ENCODE peak calls at places on chromosomes 7 and 10, in four cellular contexts. Y, P, L and E are unnamed samples.

GRCh38 chr10:100827819-100828743 is 82.7 kb downstream of the PAX2 start:
- DNase-seq in P (no peak), Y (peak), L (no peak), E (no peak)

GRCh38 chr10:130749911-130750310 is 561.6 kb downstream of the TCERG1L start:
- DNase-seq in P (peak), L (no peak), Y (peak), E (no peak)

GRCh38 chr7:139043823-139044812 is 8.3 kb upstream of the ZC3HAV1L start:
- DNase-seq in Y (no peak), L (no peak), P (no peak), E (no peak)

GRCh38 chr10:8301831-8302230 is 247.3 kb downstream of the GATA3 start:
- DNase-seq in P (no peak), Y (no peak), L (no peak), E (no peak)

GRCh38 chr7:22137466-22137865 is 191.8 kb upstream of the CDCA7L start:
- DNase-seq in L (no peak), P (no peak), Y (no peak), E (no peak)

GRCh38 chr10:10294801-10295515 is 722.7 kb upstream of the CELF2 start:
- DNase-seq in L (no peak), P (no peak), Y (no peak), E (no peak)

GRCh38 chr7:152925412-152926147 is 166.0 kb downstream of the ACTR3B start:
- DNase-seq in P (no peak), L (no peak), Y (no peak), E (no peak)

GRCh38 chr10:90675621-90676020 is 182.2 kb downstream of the HTR7 start:
- DNase-seq in Y (no peak), P (no peak), L (no peak), E (no peak)

GRCh38 chr7:15507235-15507634 is 54.6 kb downstream of the AGMO start:
- DNase-seq in Y (no peak), P (no peak), L (no peak), E (no peak)

GRCh38 chr10:67884842-67885680 is 605 bp downstream of the SIRT1 start:
- DNase-seq in P (peak), Y (peak), L (peak), E (peak)

GRCh38 chr10:81036257-81036656 is 498.6 kb downstream of the SH2D4B start:
- DNase-seq in L (no peak), Y (no peak), P (no peak), E (no peak)

GRCh38 chr10:125137601-125138438 is 22.5 kb downstream of the CTBP2 start:
- DNase-seq in P (peak), L (no peak), Y (no peak), E (no peak)

GRCh38 chr10:100009283-100009792 is 409 bp downstream of the DNMBP start:
- DNase-seq in Y (peak), P (peak), L (no peak), E (peak)

GRCh38 chr7:121420976-121421375 is 24.9 kb upstream of the FAM3C start:
- DNase-seq in P (no peak), L (no peak), Y (no peak), E (no peak)

GRCh38 chr7:135856356-135857144 is 107.9 kb upstream of the FAM180A start:
- DNase-seq in P (no peak), Y (no peak), L (no peak), E (no peak)

GRCh38 chr7:32094516-32094915 is 24.3 kb upstream of the PDE1C start:
- DNase-seq in Y (no peak), P (no peak), L (no peak), E (no peak)

GRCh38 chr7:88480901-88481300 is 174.2 kb upstream of the STEAP4 start:
- DNase-seq in L (no peak), P (no peak), Y (no peak), E (peak)

GRCh38 chr10:79442171-79443040 is 3.0 kb downstream of the ZCCHC24 start:
- DNase-seq in L (no peak), Y (peak), P (peak), E (no peak)

GRCh38 chr7:28956608-28957063 is 1.5 kb downstream of the TRIL start:
- DNase-seq in L (no peak), P (peak), Y (peak), E (peak)

GRCh38 chr10:86960003-86960862 is 1.8 kb downstream of the SNCG start:
- DNase-seq in L (peak), P (no peak), Y (peak), E (no peak)

GRCh38 chr10:97280783-97281182 is 11.7 kb downstream of the ARHGAP19 start:
- DNase-seq in P (no peak), Y (no peak), L (no peak), E (no peak)

GRCh38 chr10:75209325-75210192 is 1.0 kb upstream of the VDAC2 start:
- DNase-seq in L (no peak), Y (peak), P (peak), E (peak)

GRCh38 chr7:151793531-151793935 is 83.4 kb downstream of the PRKAG2 start:
- DNase-seq in P (peak), L (no peak), Y (peak), E (peak)

GRCh38 chr10:21183025-21183424 is 285.9 kb upstream of the NEBL start:
- DNase-seq in Y (no peak), L (no peak), P (no peak), E (no peak)

GRCh38 chr10:5812283-5813090 is 747 bp downstream of the GDI2 start:
- DNase-seq in L (no peak), P (peak), Y (peak), E (no peak)

GRCh38 chr7:131190146-131190545 is 137.5 kb upstream of the MKLN1 start:
- DNase-seq in P (no peak), Y (no peak), L (no peak), E (no peak)

GRCh38 chr7:131186816-131187215 is 140.9 kb upstream of the MKLN1 start:
- DNase-seq in P (no peak), Y (no peak), L (no peak), E (no peak)

GRCh38 chr7:131190581-131190980 is 137.1 kb upstream of the MKLN1 start:
- DNase-seq in Y (no peak), L (no peak), P (no peak), E (no peak)

GRCh38 chr7:131189488-131189887 is 138.2 kb upstream of the MKLN1 start:
- DNase-seq in Y (no peak), L (no peak), P (no peak), E (no peak)

DNA sequence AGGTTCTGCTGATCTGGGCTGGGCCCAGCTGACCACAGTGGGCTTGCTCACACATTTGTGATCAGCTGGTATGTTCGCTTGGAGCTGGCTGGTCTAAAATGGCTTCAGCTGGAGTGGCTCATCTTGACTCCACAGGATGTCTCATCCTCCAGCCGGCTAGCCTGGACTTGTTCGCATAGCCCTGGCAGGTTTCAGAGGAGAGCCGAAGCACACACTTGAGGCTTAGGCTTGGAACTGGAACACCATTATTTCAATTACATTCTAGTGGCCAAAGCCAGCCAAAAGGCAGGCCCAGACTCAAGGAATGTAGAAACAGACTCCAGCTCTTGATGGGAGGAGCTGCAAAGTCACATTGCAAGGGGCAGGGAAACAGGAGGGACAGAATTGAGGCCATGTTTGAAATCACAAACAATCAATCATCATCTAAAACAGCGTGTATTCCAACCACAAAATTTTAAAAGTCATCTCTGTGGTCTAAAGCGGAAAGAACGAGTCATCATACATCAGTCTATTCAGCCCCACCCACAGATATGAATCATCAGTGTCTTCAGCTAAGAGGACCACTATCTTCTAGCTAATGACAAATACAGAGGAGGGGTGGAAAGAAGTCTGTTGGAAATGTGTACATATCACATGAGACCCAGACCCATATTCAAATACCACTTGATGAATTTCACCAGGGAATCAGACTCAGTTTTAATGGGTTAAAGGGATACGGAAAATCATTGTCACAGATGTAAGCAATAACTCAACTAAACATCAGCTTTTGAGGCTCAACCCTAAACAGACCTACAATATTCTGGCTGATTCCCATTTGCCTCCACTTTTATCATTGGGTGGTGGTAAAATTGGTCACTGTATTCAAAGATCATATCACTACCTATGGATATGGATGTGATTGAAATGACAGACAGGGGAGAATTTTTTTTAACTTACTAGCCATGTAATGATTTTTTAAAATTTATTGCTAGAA is 139.0 kb upstream of the MKLN1 start:
- DNase-seq in L (peak), P (no peak), Y (peak), E (no peak)
- H3K27ac ChIP-seq in L (peak), P (no peak), Y (no peak), E (peak)

GRCh38 chr7:44080686-44081265 is 1.6 kb downstream of the POLM start:
- DNase-seq in L (no peak), P (no peak), Y (no peak), E (no peak)
- H3K4me3 ChIP-seq in L (peak), P (peak), Y (peak), E (peak)

GRCh38 chr7:81112731-81113130 is 193.9 kb upstream of the SEMA3C start:
- DNase-seq in Y (no peak), L (no peak), P (no peak), E (no peak)

GRCh38 chr7:81110673-81111072 is 191.8 kb upstream of the SEMA3C start:
- DNase-seq in Y (no peak), P (no peak), L (no peak), E (no peak)

GRCh38 chr7:81111781-81112540 is 193.1 kb upstream of the SEMA3C start:
- DNase-seq in P (no peak), L (no peak), Y (no peak), E (no peak)

GRCh38 chr7:81114682-81115081 is 195.8 kb upstream of the SEMA3C start:
- DNase-seq in L (no peak), P (no peak), Y (no peak), E (no peak)

DNA sequence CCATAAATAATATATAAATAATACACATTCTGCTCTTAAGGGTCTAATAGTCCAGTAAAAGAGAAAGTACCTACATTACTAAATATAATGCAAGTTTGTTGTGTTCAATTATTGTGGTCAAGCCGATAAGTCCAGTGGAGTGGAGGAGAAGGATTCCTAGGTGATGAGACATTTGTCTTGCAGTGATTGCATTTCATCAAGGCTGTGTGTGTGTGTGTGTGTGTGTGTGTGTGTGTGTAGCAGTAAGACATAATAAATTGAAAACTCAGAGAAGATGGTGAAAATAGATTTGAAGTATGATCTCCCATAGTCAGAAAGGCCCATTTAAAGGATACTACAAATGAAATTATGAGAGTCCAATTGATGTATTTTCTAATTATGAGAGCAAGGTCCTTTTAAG is 192.5 kb upstream of the SEMA3C start:
- DNase-seq in P (no peak), L (peak), Y (no peak), E (no peak)
- H3K27ac ChIP-seq in P (no peak), L (no peak), Y (no peak), E (no peak)

DNA sequence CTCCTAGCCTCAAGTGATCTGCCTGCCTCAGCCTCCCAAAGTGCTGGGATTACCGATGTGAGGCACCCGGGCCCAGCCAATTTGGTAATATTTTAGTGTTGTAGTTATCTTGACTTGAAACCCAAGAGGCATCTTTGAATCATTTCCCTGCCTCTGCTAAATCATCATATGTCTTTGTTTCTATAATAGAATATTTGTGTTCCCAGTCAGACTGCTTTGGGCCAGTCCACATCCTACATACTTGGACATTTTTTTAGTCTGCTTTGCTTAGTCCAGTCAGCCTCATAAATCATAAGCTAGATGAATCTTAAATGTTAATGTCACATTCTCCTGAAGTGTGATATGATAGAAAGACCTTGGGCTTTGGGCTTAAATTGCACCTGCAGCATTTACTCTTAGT is 5.9 kb downstream of the STAM start:
- DNase-seq in Y (no peak), P (no peak), L (no peak), E (no peak)
- H3K4me3 ChIP-seq in Y (no peak), P (no peak), L (no peak), E (no peak)

GRCh38 chr10:102624751-102625330 is 19.4 kb upstream of the TRIM8 start:
- DNase-seq in Y (no peak), P (peak), L (no peak), E (no peak)
- H3K27ac ChIP-seq in Y (peak), P (no peak), L (no peak), E (peak)

GRCh38 chr7:55022618-55022985 is 3.8 kb downstream of the EGFR start:
- DNase-seq in L (no peak), P (no peak), Y (no peak), E (no peak)
- H3K4me3 ChIP-seq in L (no peak), P (peak), Y (peak), E (no peak)

GRCh38 chr10:50506861-50507573 is 116.7 kb downstream of the SGMS1 start:
- DNase-seq in L (no peak), P (no peak), Y (no peak), E (peak)

GRCh38 chr10:50511512-50512213 is 112.1 kb downstream of the SGMS1 start:
- DNase-seq in P (no peak), Y (no peak), L (peak), E (no peak)

GRCh38 chr10:50510517-50511473 is 113.0 kb downstream of the SGMS1 start:
- DNase-seq in Y (no peak), L (no peak), P (no peak), E (no peak)

GRCh38 chr10:50512214-50512595 is 111.6 kb downstream of the SGMS1 start:
- DNase-seq in L (no peak), Y (no peak), P (no peak), E (no peak)

GRCh38 chr10:50508315-50509051 is 115.3 kb downstream of the SGMS1 start:
- DNase-seq in L (no peak), P (no peak), Y (no peak), E (no peak)
- H3K27ac ChIP-seq in L (no peak), P (no peak), Y (no peak), E (peak)

DNA sequence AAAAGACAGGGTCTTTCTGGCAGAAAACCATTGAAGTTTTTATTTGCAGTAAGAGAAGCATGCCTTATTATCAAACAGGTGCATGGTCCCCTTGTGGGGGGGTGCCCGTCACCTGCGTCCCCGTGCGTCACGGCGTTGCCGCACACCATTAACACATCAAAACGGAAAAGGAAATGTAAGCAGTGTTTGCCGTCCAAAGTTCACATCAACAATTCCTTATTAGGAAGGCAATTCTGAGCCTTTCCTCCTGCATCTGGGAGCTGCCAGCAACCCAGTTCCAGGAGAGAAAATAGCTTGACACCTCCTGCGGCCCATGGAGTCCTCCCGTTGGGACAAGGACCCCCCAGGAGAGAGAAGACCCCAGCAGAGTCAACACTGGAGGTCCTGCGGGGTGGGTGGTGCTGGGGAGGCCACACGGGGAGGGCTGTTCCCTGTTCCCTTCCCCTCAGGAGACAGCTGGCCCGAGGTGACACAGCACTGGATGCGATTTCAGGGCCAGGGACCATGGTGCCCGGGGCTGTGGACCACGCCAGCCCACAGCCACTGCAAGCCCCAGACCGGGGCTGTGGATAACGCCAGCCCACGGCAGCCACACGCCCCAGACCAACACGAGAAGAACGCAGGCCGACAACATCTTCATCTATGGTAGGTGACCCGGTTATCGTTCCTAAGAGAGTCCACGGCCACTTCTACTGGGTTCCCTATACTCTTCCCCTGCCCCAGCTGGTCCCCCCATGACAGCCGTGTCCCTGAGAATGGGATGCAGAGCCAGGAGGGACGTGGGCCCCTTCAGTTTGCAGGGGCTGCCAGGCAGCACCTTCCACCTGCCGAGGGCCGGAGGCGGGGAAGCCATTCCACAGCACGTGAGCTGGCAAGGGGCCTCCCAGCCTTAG is 39.4 kb downstream of the DIP2C start:
- DNase-seq in P (no peak), Y (peak), L (no peak), E (no peak)
- H3K4me3 ChIP-seq in P (peak), Y (peak), L (no peak), E (peak)